ENCODE peak calls at places on chromosomes 4 and X, in four cellular contexts. One of them, this sample, is unnamed.

GRCh38 chr4:110614981-110615365 is 7.9 kb downstream of the PITX2 start:
- DNase-seq in K562: no peak
- DNase-seq in GM12878: no peak
- DNase-seq in HepG2: no peak
- DNase-seq in this sample: no peak

GRCh38 chrX:151875270-151876026 is 37.2 kb upstream of the MAGEA4 start:
- DNase-seq in K562: no peak
- DNase-seq in HepG2: no peak
- DNase-seq in GM12878: no peak
- DNase-seq in this sample: no peak

GRCh38 chr4:71261633-71262121 is 77.1 kb upstream of the SLC4A4 start:
- DNase-seq in GM12878: peak
- DNase-seq in K562: no peak
- DNase-seq in HepG2: no peak
- DNase-seq in this sample: no peak

GRCh38 chrX:44876076-44876475 is 3.1 kb downstream of the KDM6A start:
- DNase-seq in K562: no peak
- DNase-seq in HepG2: no peak
- DNase-seq in GM12878: no peak
- DNase-seq in this sample: no peak

GRCh38 chrX:125202486-125203378 is 116.9 kb upstream of the TEX13C start:
- DNase-seq in GM12878: no peak
- DNase-seq in HepG2: no peak
- DNase-seq in K562: no peak
- DNase-seq in this sample: no peak

GRCh38 chr4:161813889-161814288 is 349.9 kb downstream of the FSTL5 start:
- DNase-seq in HepG2: no peak
- DNase-seq in K562: no peak
- DNase-seq in GM12878: no peak
- DNase-seq in this sample: no peak

GRCh38 chr4:105191621-105192210 is 45.0 kb downstream of the TET2 start:
- DNase-seq in K562: no peak
- DNase-seq in HepG2: no peak
- DNase-seq in GM12878: peak
- DNase-seq in this sample: no peak

GRCh38 chrX:70470850-70471289 is 26.2 kb downstream of the DLG3 start:
- DNase-seq in K562: no peak
- DNase-seq in HepG2: no peak
- DNase-seq in GM12878: no peak
- DNase-seq in this sample: no peak

GRCh38 chr4:187179086-187180070 is 455.7 kb upstream of the FAT1 start:
- DNase-seq in K562: no peak
- DNase-seq in HepG2: no peak
- DNase-seq in GM12878: no peak
- DNase-seq in this sample: no peak

GRCh38 chr4:109432676-109433075 is 939 bp upstream of the SEC24B start:
- DNase-seq in K562: no peak
- DNase-seq in GM12878: no peak
- DNase-seq in HepG2: no peak
- DNase-seq in this sample: no peak
- TF ChIP-seq TARDBP in K562: no peak
- TF ChIP-seq TARDBP in GM12878: no peak
- TF ChIP-seq TARDBP in HepG2: no peak
- TF ChIP-seq TARDBP in this sample: no peak

DNA sequence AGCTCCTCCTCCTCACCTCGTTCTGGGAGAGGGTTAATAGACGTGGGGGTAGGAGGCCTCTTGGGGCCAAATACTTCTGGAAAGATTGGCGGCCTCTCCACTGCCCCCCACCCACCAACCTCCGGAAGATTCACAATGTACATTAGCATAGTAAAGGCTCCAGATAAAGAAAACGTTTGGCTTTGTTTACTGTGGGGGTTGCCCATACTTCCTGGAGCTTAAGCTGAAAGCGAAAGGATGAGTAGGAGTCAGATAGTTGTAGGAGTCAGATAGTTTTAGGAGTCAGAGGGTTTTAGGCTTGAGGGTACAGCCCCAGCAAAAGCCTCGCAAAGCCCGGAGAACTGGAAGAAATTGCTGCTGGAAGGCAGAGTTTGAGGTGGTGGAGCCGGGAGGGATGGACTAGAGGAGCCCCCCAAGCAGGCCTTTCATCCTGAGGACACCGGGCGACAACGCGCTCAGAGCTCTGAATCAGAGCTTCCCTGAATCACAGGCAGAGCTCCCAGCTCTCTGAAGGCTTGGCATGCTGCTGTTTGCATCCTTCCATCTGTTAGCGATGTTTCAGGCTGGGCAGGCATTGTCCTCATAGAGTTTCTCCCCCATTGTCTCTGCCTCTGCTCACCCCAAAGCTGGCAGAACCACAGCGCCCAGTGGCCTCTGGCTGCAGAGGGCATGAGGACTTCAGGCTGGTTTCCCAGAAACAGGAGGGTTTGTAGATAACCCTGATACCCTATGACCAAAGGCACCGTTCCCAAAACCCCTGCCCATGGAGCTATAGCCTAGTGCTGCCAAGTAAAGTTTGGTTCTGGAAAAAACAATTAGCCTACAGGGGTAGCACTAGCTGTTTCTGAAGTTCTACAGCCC is 280.7 kb downstream of the BCOR start:
- DNase-seq in K562: peak
- DNase-seq in GM12878: no peak
- DNase-seq in HepG2: no peak
- DNase-seq in this sample: no peak
- TF ChIP-seq BHLHE40 in K562: peak
- TF ChIP-seq BHLHE40 in GM12878: no peak
- TF ChIP-seq BHLHE40 in HepG2: no peak
- TF ChIP-seq BHLHE40 in this sample: no peak

GRCh38 chrX:37918703-37919102 is 71.3 kb upstream of the DYNLT3 start:
- DNase-seq in HepG2: no peak
- DNase-seq in GM12878: no peak
- DNase-seq in K562: no peak
- DNase-seq in this sample: no peak

GRCh38 chrX:37918168-37918567 is 70.8 kb upstream of the DYNLT3 start:
- DNase-seq in K562: no peak
- DNase-seq in HepG2: no peak
- DNase-seq in GM12878: no peak
- DNase-seq in this sample: no peak

GRCh38 chrX:37922926-37923325 is 75.6 kb upstream of the DYNLT3 start:
- DNase-seq in HepG2: no peak
- DNase-seq in GM12878: no peak
- DNase-seq in K562: peak
- DNase-seq in this sample: no peak

GRCh38 chrX:37926700-37927099 is 79.3 kb upstream of the DYNLT3 start:
- DNase-seq in HepG2: peak
- DNase-seq in K562: peak
- DNase-seq in GM12878: peak
- DNase-seq in this sample: peak

GRCh38 chrX:37921758-37922157 is 74.4 kb upstream of the DYNLT3 start:
- DNase-seq in GM12878: no peak
- DNase-seq in K562: no peak
- DNase-seq in HepG2: no peak
- DNase-seq in this sample: no peak
- TF ChIP-seq TARDBP in GM12878: no peak
- TF ChIP-seq TARDBP in K562: no peak
- TF ChIP-seq TARDBP in HepG2: no peak
- TF ChIP-seq TARDBP in this sample: no peak

GRCh38 chrX:96752776-96753175 is 68.1 kb downstream of the DIAPH2 start:
- DNase-seq in GM12878: no peak
- DNase-seq in HepG2: no peak
- DNase-seq in K562: no peak
- DNase-seq in this sample: no peak
- TF ChIP-seq BHLHE40 in GM12878: no peak
- TF ChIP-seq BHLHE40 in HepG2: no peak
- TF ChIP-seq BHLHE40 in K562: no peak
- TF ChIP-seq BHLHE40 in this sample: no peak

DNA sequence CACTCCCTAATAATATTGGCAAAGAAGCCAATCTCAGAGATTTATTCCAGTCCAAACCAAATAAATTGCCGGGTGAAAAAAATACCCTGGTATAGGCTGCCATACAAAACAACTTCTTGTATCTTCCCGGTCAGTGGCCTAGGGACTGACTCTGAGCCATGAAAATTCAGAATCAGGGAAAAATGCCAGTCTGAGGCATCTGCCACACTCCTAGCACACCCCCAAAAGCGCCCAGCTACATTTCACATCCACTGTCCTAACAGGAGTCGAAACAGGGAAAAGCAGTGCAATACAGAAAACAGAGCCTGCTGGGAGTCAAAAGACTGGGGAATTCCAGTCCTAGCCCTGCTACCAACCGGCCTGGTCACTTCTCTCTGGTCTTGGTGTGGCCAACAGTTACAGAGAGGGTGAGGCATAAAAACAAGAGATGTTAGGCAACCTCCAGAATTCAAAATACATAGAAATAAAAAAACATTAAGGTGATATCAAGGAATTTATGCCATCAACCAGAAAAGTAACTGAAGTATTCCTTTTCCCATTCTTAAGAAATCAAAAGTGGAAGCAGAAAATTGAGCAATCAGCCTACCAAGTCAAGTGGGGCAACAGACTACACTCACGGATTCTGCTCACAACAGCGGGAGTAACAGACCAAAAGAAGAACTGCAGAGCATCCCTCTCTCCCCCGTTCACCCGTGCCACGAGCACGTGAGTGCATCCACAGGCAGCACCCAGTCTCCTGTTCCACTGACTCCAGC is 29.5 kb downstream of the AFAP1 start:
- DNase-seq in HepG2: no peak
- DNase-seq in GM12878: no peak
- DNase-seq in K562: no peak
- DNase-seq in this sample: no peak
- TF ChIP-seq TARDBP in HepG2: no peak
- TF ChIP-seq TARDBP in GM12878: no peak
- TF ChIP-seq TARDBP in K562: no peak
- TF ChIP-seq TARDBP in this sample: no peak

DNA sequence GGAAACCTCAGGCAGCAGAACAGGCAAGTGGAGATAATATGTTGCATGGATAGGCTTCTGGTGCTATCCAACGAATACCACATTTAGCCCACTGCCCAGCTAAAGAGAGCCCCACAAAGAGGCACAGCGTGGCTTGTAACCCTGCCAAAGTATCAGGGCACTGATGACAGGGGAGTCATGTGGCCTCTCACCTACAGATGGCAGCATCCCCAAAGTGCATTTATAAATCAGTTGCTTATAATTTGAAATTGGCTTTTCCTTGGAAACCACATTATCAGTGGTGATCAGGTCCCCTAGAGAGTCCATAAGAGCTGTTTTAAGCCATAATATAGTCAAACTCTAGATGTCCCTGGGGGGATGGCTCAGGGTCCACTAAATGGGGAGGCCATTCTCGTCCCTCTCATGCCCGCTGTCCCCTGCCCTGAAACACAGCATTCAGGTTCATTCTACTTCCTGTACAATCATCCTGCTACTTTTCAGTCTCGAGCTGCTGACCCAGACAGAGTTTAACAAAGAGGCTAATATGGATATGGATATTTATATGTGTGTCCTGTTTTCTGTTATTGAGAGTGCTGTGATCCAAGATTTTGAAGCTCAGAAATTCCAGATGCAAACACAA is 28.6 kb downstream of the SRPX start:
- DNase-seq in GM12878: no peak
- DNase-seq in HepG2: no peak
- DNase-seq in K562: peak
- DNase-seq in this sample: peak
- TF ChIP-seq BHLHE40 in GM12878: no peak
- TF ChIP-seq BHLHE40 in HepG2: no peak
- TF ChIP-seq BHLHE40 in K562: no peak
- TF ChIP-seq BHLHE40 in this sample: no peak

GRCh38 chr4:184384056-184384809 is 90.1 kb downstream of the IRF2 start:
- DNase-seq in K562: no peak
- DNase-seq in HepG2: peak
- DNase-seq in GM12878: peak
- DNase-seq in this sample: no peak
- TF ChIP-seq TARDBP in K562: no peak
- TF ChIP-seq TARDBP in HepG2: peak
- TF ChIP-seq TARDBP in GM12878: no peak
- TF ChIP-seq TARDBP in this sample: no peak

DNA sequence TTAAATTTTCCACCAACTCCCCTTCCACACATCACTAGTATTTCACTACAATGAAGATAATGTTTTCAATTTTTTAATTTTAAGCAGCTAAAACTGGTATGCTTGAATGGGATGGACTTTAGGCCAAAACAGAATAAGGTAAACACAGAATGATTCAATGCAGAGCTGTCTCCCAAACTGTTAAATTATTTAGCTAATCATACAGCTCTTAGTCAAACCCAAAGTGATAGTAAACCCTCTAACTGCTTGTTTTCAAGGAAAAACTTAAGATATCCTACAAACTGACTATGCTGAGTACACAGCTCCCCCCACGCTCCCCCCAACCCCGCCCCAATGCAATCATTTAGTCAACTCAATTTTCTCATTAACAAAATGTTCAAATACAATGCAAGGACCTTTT is 30.2 kb downstream of the CNOT6L start:
- DNase-seq in HepG2: no peak
- DNase-seq in GM12878: no peak
- DNase-seq in K562: no peak
- DNase-seq in this sample: no peak
- TF ChIP-seq BHLHE40 in HepG2: no peak
- TF ChIP-seq BHLHE40 in GM12878: no peak
- TF ChIP-seq BHLHE40 in K562: no peak
- TF ChIP-seq BHLHE40 in this sample: no peak